ENCODE peak calls at places on chromosomes 3 and 15, in nine cellular contexts. N is brain microvascular endothelial cell; F is GM06990; C is left lung; J is CD4-positive, alpha-beta memory T cell; T is pancreas; K is heart left ventricle; P is left ventricle myocardium inferior; R is WERI-Rb-1. M is an unnamed sample.
A peak's percentile ranks its signal among the peaks of the same experiment; 100 is the strongest.

GRCh38 chr3:141083831-141084624 is 32.9 kb downstream of the SPSB4 start:
- DNase-seq in C (no peak), R (peak; percentile 27), T (no peak), N (no peak), P (peak; percentile 51), K (no peak), F (no peak), J (no peak), M (no peak)

GRCh38 chr3:28467414-28467813 is 118.8 kb upstream of the AZI2 start:
- DNase-seq in K (no peak), P (no peak), T (no peak), J (no peak), R (no peak), C (no peak), F (no peak), N (no peak), M (no peak)

GRCh38 chr3:23480324-23480704 is 277.2 kb downstream of the UBE2E2 start:
- DNase-seq in J (no peak), N (no peak), R (no peak), K (no peak), T (no peak), F (no peak), C (peak; percentile 63), P (no peak), M (no peak)

GRCh38 chr15:37098468-37099320 is 1.7 kb downstream of the MEIS2 start:
- DNase-seq in R (peak; percentile 12), C (peak; percentile 69), J (no peak), K (peak; percentile 46), F (peak; percentile 76), N (no peak), T (peak; percentile 37), P (peak; percentile 44), M (no peak)

GRCh38 chr3:100928638-100929428 is 64.4 kb downstream of the ABI3BP start:
- DNase-seq in T (no peak), F (no peak), C (no peak), K (peak; percentile 16), R (no peak), N (peak; percentile 86), P (no peak), J (no peak), M (peak; percentile 66)

GRCh38 chr15:87572381-87572780 is 684.2 kb downstream of the NTRK3 start:
- DNase-seq in J (no peak), T (no peak), C (no peak), K (no peak), N (no peak), F (no peak), P (no peak), R (no peak), M (no peak)

GRCh38 chr3:88732211-88732610 is 375.2 kb upstream of the EPHA3 start:
- DNase-seq in R (no peak), P (no peak), J (no peak), K (no peak), C (no peak), T (no peak), F (no peak), N (no peak), M (no peak)

GRCh38 chr3:148582126-148582525 is 115.6 kb upstream of the AGTR1 start:
- DNase-seq in R (no peak), T (no peak), C (no peak), P (no peak), K (no peak), F (no peak), N (no peak), J (no peak), M (no peak)

GRCh38 chr3:59678042-59678707 is 628.4 kb upstream of the CFAP20DC start:
- DNase-seq in C (peak; percentile 67), T (no peak), J (no peak), R (peak; percentile 81), F (no peak), P (no peak), N (no peak), K (no peak), M (no peak)

GRCh38 chr15:78067328-78068241 is 9.9 kb downstream of the TBC1D2B start:
- DNase-seq in J (no peak), P (no peak), N (no peak), C (no peak), K (no peak), F (no peak), T (no peak), R (peak; percentile 62), M (no peak)

GRCh38 chr15:36392666-36393266 is 186.7 kb upstream of the CDIN1 start:
- DNase-seq in F (no peak), C (peak; percentile 28), P (no peak), J (no peak), K (no peak), N (no peak), T (no peak), R (no peak), M (no peak)

DNA sequence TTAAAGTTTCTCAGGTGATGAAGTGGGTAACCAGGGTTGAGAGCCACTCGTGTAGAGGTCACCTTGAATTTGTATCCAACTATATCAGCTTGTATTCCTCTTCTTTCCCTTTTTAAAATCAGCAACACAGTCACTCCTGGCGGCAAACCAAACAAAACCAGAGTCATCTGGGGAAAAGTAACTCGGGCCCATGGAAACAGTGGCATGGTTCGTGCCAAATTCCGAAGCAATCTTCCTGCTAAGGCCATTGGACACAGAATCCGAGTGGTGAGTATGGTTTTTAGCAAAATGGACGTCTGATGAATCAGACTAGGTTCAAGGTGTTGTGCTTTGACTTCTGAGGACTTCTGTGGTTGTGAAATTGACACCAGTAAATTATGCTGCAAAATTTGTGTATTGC is 3.9 kb downstream of the RPL35A start:
- DNase-seq in P (no peak), J (no peak), C (no peak), K (peak; percentile 71), N (no peak), T (no peak), R (no peak), F (no peak), M (no peak)
- H3K36me3 ChIP-seq in P (peaks cover 59% of the 10 kb centered on the region), J (peaks cover 53% of the 10 kb centered on the region), C (peaks cover 62% of the 10 kb centered on the region), K (peaks cover 63% of the 10 kb centered on the region), N (peaks cover 62% of the 10 kb centered on the region), T (no peaks in the 10 kb centered on the region), R (peaks cover 41% of the 10 kb centered on the region), F (peaks cover 23% of the 10 kb centered on the region), M (peaks cover 61% of the 10 kb centered on the region)

GRCh38 chr3:51392301-51393095 is 1.4 kb downstream of the RBM15B start:
- DNase-seq in N (no peak), K (no peak), J (no peak), P (no peak), F (no peak), C (peak; percentile 74), R (no peak), T (no peak), M (no peak)

GRCh38 chr3:51394541-51394940 is 3.5 kb downstream of the RBM15B start:
- DNase-seq in T (no peak), K (no peak), N (no peak), P (no peak), F (no peak), J (no peak), C (no peak), R (no peak), M (no peak)

GRCh38 chr3:51393564-51393963 is 2.5 kb downstream of the RBM15B start:
- DNase-seq in P (no peak), R (no peak), F (no peak), N (no peak), T (no peak), J (no peak), K (no peak), C (peak; percentile 74), M (no peak)

GRCh38 chr3:51391566-51392300 is 648 bp downstream of the RBM15B start:
- DNase-seq in P (no peak), K (no peak), N (peak; percentile 12), F (peak; percentile 72), J (peak; percentile 66), T (peak; percentile 28), R (no peak), C (peak; percentile 89), M (no peak)

GRCh38 chr3:51393096-51393495 is 2.0 kb downstream of the RBM15B start:
- DNase-seq in P (no peak), R (no peak), T (no peak), C (peak; percentile 65), N (no peak), K (no peak), J (no peak), F (no peak), M (no peak)
- H3K36me3 ChIP-seq in P (peaks cover 71% of the 10 kb centered on the region), R (peaks cover 89% of the 10 kb centered on the region), T (no peaks in the 10 kb centered on the region), C (peaks cover 85% of the 10 kb centered on the region), N (peaks cover 58% of the 10 kb centered on the region), K (peaks cover 73% of the 10 kb centered on the region), J (peaks cover 54% of the 10 kb centered on the region), F (peaks cover 52% of the 10 kb centered on the region), M (peaks cover 55% of the 10 kb centered on the region)

GRCh38 chr3:13397316-13397715 is 22.8 kb downstream of the NUP210 start:
- DNase-seq in C (peak; percentile 57), N (no peak), R (no peak), T (no peak), F (no peak), K (no peak), P (no peak), J (no peak), M (no peak)
- H3K36me3 ChIP-seq in C (peaks cover 57% of the 10 kb centered on the region), N (no peaks in the 10 kb centered on the region), R (peaks cover 52% of the 10 kb centered on the region), T (no peaks in the 10 kb centered on the region), F (peaks cover 42% of the 10 kb centered on the region), K (no peaks in the 10 kb centered on the region), P (no peaks in the 10 kb centered on the region), J (peaks cover 56% of the 10 kb centered on the region), M (no peaks in the 10 kb centered on the region)

DNA sequence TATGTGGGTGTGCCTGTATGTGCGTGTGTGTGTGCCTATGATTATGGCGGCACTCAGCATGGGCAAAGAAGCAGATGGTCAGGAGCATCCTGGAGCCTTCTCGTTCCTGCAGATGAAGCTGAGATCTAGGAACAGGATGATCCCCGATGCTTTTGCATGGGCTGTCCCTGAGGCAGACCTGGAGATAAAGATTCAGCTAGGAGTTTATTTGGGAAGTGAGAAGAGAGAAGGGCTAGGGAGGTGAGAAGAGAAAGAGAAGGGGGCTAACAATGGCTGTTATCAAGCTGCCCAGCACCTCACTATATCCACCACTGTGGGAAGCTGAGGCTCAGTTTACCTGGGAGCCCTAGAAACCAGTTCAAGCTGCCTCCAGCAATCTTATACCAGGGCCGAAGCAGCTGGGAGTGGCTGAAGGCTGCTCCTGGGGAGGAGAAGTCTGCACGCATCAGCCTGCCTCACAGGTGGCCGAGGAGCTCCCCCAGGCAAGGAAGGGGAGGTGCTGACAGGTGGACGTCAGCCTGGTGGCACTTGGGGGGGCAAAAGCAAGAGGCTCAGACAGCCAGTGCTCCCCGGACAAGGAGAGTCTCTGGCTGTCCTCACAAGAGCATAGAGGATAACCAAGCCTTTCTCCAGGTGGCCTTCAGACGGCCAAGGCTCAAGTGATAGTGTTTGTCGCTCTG is 94.0 kb upstream of the IQSEC1 start:
- DNase-seq in K (no peak), J (no peak), R (no peak), P (no peak), N (no peak), C (peak; percentile 28), T (no peak), F (no peak), M (no peak)
- H3K36me3 ChIP-seq in K (no peaks in the 10 kb centered on the region), J (no peaks in the 10 kb centered on the region), R (no peaks in the 10 kb centered on the region), P (no peaks in the 10 kb centered on the region), N (no peaks in the 10 kb centered on the region), C (no peaks in the 10 kb centered on the region), T (no peaks in the 10 kb centered on the region), F (no peaks in the 10 kb centered on the region), M (no peaks in the 10 kb centered on the region)

M was measured in right atrium auricular region.